ENCODE peak calls at places on chromosome 5, in seven cellular contexts. R, Y, E, M, O, Z and V are unnamed samples.

GRCh38 chr5:162096448-162096847 is 28.9 kb downstream of the GABRG2 start:
- DNase-seq in R (no peak), Y (no peak), E (no peak), M (no peak), O (no peak), Z (no peak), V (no peak)

GRCh38 chr5:80369521-80369920 is 38.3 kb upstream of the ZFYVE16 start:
- DNase-seq in R (no peak), Y (no peak), E (no peak), M (no peak), O (no peak), Z (no peak), V (no peak)

GRCh38 chr5:131756942-131757341 is 39.9 kb downstream of the FNIP1 start:
- DNase-seq in R (no peak), Y (no peak), E (no peak), M (no peak), O (no peak), Z (no peak), V (no peak)

GRCh38 chr5:137822158-137822764 is 45.4 kb upstream of the MYOT start:
- DNase-seq in R (no peak), Y (no peak), E (no peak), M (peak), O (peak), Z (no peak), V (peak)

GRCh38 chr5:156491766-156492165 is 164.8 kb downstream of the SGCD start:
- DNase-seq in R (no peak), Y (no peak), E (no peak), M (no peak), O (no peak), Z (no peak), V (no peak)

GRCh38 chr5:77333451-77334123 is 123.1 kb downstream of the PDE8B start:
- DNase-seq in R (no peak), Y (no peak), E (no peak), M (no peak), O (no peak), Z (no peak), V (no peak)

GRCh38 chr5:141650851-141651727 is at the start of gene FCHSD1:
- DNase-seq in R (no peak), Y (no peak), E (peak), M (peak), O (no peak), Z (peak), V (peak)

GRCh38 chr5:151155777-151156731 is 1.5 kb downstream of the ANXA6 start:
- DNase-seq in R (no peak), Y (peak), E (no peak), M (no peak), O (peak), Z (no peak), V (peak)

GRCh38 chr5:65776707-65777141 is 54.7 kb downstream of the NLN start:
- DNase-seq in R (no peak), Y (peak), E (no peak), M (no peak), O (no peak), Z (no peak), V (no peak)

GRCh38 chr5:178277866-178278265 is 45.3 kb upstream of the PHYKPL start:
- DNase-seq in R (no peak), Y (no peak), E (no peak), M (no peak), O (no peak), Z (no peak), V (no peak)

GRCh38 chr5:60293518-60293917 is 400.0 kb upstream of the PDE4D start:
- DNase-seq in R (no peak), Y (no peak), E (no peak), M (no peak), O (no peak), Z (no peak), V (no peak)

GRCh38 chr5:64506567-64507321 is 929 bp downstream of the RGS7BP start:
- DNase-seq in R (no peak), Y (no peak), E (no peak), M (peak), O (no peak), Z (no peak), V (no peak)

GRCh38 chr5:58208674-58209073 is 251.2 kb downstream of the PLK2 start:
- DNase-seq in R (no peak), Y (no peak), E (no peak), M (no peak), O (no peak), Z (no peak), V (no peak)

GRCh38 chr5:135944967-135945560 is 9.7 kb downstream of the LECT2 start:
- DNase-seq in R (peak), Y (peak), E (no peak), M (peak), O (peak), Z (peak), V (peak)

GRCh38 chr5:67047180-67047579 is 149.4 kb downstream of the CD180 start:
- DNase-seq in R (no peak), Y (no peak), E (no peak), M (no peak), O (no peak), Z (no peak), V (no peak)

GRCh38 chr5:137491121-137491520 is 8.0 kb downstream of the SPOCK1 start:
- DNase-seq in R (no peak), Y (no peak), E (no peak), M (no peak), O (no peak), Z (no peak), V (no peak)

GRCh38 chr5:9820696-9821449 is 190.7 kb upstream of the TAS2R1 start:
- DNase-seq in R (peak), Y (no peak), E (no peak), M (no peak), O (no peak), Z (peak), V (no peak)

GRCh38 chr5:108119123-108119522 is 262.8 kb downstream of the FBXL17 start:
- DNase-seq in R (no peak), Y (no peak), E (no peak), M (no peak), O (no peak), Z (no peak), V (no peak)

GRCh38 chr5:37966291-37966690 is 126.5 kb upstream of the GDNF start:
- DNase-seq in R (no peak), Y (no peak), E (no peak), M (no peak), O (no peak), Z (peak), V (no peak)

GRCh38 chr5:64437496-64437895 is 68.3 kb upstream of the RGS7BP start:
- DNase-seq in R (no peak), Y (no peak), E (no peak), M (no peak), O (no peak), Z (no peak), V (no peak)

GRCh38 chr5:81187885-81188284 is 45.2 kb upstream of the CKMT2 start:
- DNase-seq in R (no peak), Y (no peak), E (no peak), M (no peak), O (no peak), Z (no peak), V (no peak)

GRCh38 chr5:4859489-4860211 is 280.5 kb upstream of the ADAMTS16 start:
- DNase-seq in R (no peak), Y (no peak), E (no peak), M (no peak), O (no peak), Z (no peak), V (no peak)

GRCh38 chr5:6448622-6449464 is at the start of gene UBE2QL1:
- DNase-seq in R (no peak), Y (no peak), E (no peak), M (peak), O (no peak), Z (no peak), V (peak)

GRCh38 chr5:172334196-172334595 is 50.6 kb upstream of the UBTD2 start:
- DNase-seq in R (no peak), Y (no peak), E (no peak), M (peak), O (no peak), Z (no peak), V (peak)

GRCh38 chr5:134975078-134975715 is 7.5 kb downstream of the CATSPER3 start:
- DNase-seq in R (no peak), Y (no peak), E (no peak), M (no peak), O (no peak), Z (no peak), V (no peak)

GRCh38 chr5:173163219-173163618 is 18.9 kb downstream of the BNIP1 start:
- DNase-seq in R (no peak), Y (no peak), E (no peak), M (peak), O (no peak), Z (no peak), V (no peak)

GRCh38 chr5:32420506-32420905 is 24.0 kb downstream of the ZFR start:
- DNase-seq in R (no peak), Y (no peak), E (no peak), M (no peak), O (no peak), Z (no peak), V (no peak)

GRCh38 chr5:78961743-78962142 is 23.4 kb downstream of the ARSB start:
- DNase-seq in R (no peak), Y (no peak), E (no peak), M (no peak), O (no peak), Z (no peak), V (no peak)

GRCh38 chr5:165887147-165887546 is 2381.7 kb downstream of the MAT2B start:
- DNase-seq in R (no peak), Y (no peak), E (no peak), M (no peak), O (no peak), Z (no peak), V (no peak)

GRCh38 chr5:337565-338130 is 16.1 kb downstream of the AHRR start:
- DNase-seq in R (no peak), Y (no peak), E (no peak), M (no peak), O (no peak), Z (no peak), V (no peak)
- TF ChIP-seq CTCF in R (peak), Y (peak), E (no peak), M (no peak), O (no peak), Z (peak), V (no peak)

GRCh38 chr5:20469390-20469789 is 481.4 kb upstream of the CDH18 start:
- DNase-seq in R (no peak), Y (no peak), E (no peak), M (no peak), O (no peak), Z (no peak), V (no peak)
- TF ChIP-seq CTCF in R (no peak), Y (no peak), E (no peak), M (no peak), O (no peak), Z (no peak), V (no peak)

GRCh38 chr5:111028865-111029264 is 42.6 kb upstream of the TSLP start:
- DNase-seq in R (no peak), Y (no peak), E (no peak), M (no peak), O (no peak), Z (no peak), V (no peak)
- TF ChIP-seq CTCF in R (no peak), Y (no peak), E (no peak), M (no peak), O (no peak), Z (no peak), V (no peak)

GRCh38 chr5:75324791-75325190 is 12.2 kb upstream of the HMGCR start:
- DNase-seq in R (no peak), Y (no peak), E (no peak), M (no peak), O (no peak), Z (no peak), V (peak)

GRCh38 chr5:75330404-75330803 is 6.6 kb upstream of the HMGCR start:
- DNase-seq in R (no peak), Y (no peak), E (no peak), M (no peak), O (no peak), Z (no peak), V (no peak)

GRCh38 chr5:75322066-75322465 is 15.0 kb upstream of the HMGCR start:
- DNase-seq in R (no peak), Y (no peak), E (no peak), M (no peak), O (no peak), Z (no peak), V (no peak)

GRCh38 chr5:75320341-75320740 is 16.7 kb upstream of the HMGCR start:
- DNase-seq in R (no peak), Y (no peak), E (no peak), M (no peak), O (no peak), Z (no peak), V (no peak)

DNA sequence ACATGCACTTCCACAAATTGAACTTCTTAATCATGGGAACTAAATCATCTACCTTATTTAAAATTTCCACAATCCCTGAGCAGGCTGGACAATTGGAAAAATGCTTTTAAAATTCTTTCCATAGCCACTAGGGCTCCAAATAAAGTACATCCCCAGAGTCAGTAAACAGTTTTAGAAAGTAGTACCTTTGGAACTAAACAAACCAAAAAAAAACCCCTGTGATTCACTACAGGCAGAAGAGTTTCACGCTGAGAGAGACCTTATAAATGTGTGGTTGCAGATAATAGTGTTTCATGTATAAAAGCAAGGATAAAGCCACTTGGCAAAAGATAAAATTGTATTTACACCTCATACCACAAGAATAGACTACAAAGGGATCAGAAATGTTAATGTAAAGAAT is 11.8 kb upstream of the HMGCR start:
- DNase-seq in R (no peak), Y (no peak), E (no peak), M (no peak), O (no peak), Z (no peak), V (no peak)
- TF ChIP-seq CTCF in R (peak), Y (no peak), E (no peak), M (no peak), O (no peak), Z (no peak), V (no peak)